ENCODE peak calls at places on chromosomes 3 and 15, in nine cellular contexts. One of them, this sample, is unnamed.

GRCh38 chr3:128463771-128464170 is 2.9 kb downstream of the DNAJB8 start:
- DNase-seq in stomach: no peak
- DNase-seq in nephron progenitor cell: no peak
- DNase-seq in kidney tubule cell: no peak
- DNase-seq in LoVo: no peak
- DNase-seq in tibial nerve: no peak
- DNase-seq in HCEC 1CT: no peak
- DNase-seq in HTR-8/SVneo: no peak
- DNase-seq in brain microvascular endothelial cell: no peak
- DNase-seq in this sample: no peak

GRCh38 chr3:54755746-54756145 is 172.1 kb downstream of the LRTM1 start:
- DNase-seq in stomach: no peak
- DNase-seq in nephron progenitor cell: no peak
- DNase-seq in kidney tubule cell: no peak
- DNase-seq in LoVo: no peak
- DNase-seq in tibial nerve: no peak
- DNase-seq in HCEC 1CT: no peak
- DNase-seq in HTR-8/SVneo: no peak
- DNase-seq in brain microvascular endothelial cell: no peak
- DNase-seq in this sample: no peak

GRCh38 chr15:39918688-39919385 is 1.2 kb downstream of the GPR176 start:
- DNase-seq in stomach: no peak
- DNase-seq in nephron progenitor cell: no peak
- DNase-seq in kidney tubule cell: peak
- DNase-seq in LoVo: no peak
- DNase-seq in tibial nerve: no peak
- DNase-seq in HCEC 1CT: peak
- DNase-seq in HTR-8/SVneo: no peak
- DNase-seq in brain microvascular endothelial cell: peak
- DNase-seq in this sample: peak

GRCh38 chr3:44554626-44555592 is at the start of gene ZKSCAN7:
- DNase-seq in stomach: peak
- DNase-seq in nephron progenitor cell: peak
- DNase-seq in kidney tubule cell: peak
- DNase-seq in LoVo: no peak
- DNase-seq in tibial nerve: no peak
- DNase-seq in HCEC 1CT: peak
- DNase-seq in HTR-8/SVneo: peak
- DNase-seq in brain microvascular endothelial cell: peak
- DNase-seq in this sample: peak

GRCh38 chr3:99172736-99173657 is 271.5 kb upstream of the DCBLD2 start:
- DNase-seq in stomach: peak
- DNase-seq in nephron progenitor cell: peak
- DNase-seq in kidney tubule cell: peak
- DNase-seq in LoVo: peak
- DNase-seq in tibial nerve: peak
- DNase-seq in HCEC 1CT: peak
- DNase-seq in HTR-8/SVneo: peak
- DNase-seq in brain microvascular endothelial cell: peak
- DNase-seq in this sample: peak

GRCh38 chr15:73362900-73363299 is 5.9 kb downstream of the HCN4 start:
- DNase-seq in stomach: no peak
- DNase-seq in nephron progenitor cell: no peak
- DNase-seq in kidney tubule cell: peak
- DNase-seq in LoVo: no peak
- DNase-seq in tibial nerve: no peak
- DNase-seq in HCEC 1CT: no peak
- DNase-seq in HTR-8/SVneo: no peak
- DNase-seq in brain microvascular endothelial cell: no peak
- DNase-seq in this sample: no peak

GRCh38 chr15:70750203-70750869 is 13.0 kb downstream of the UACA start:
- DNase-seq in stomach: no peak
- DNase-seq in nephron progenitor cell: no peak
- DNase-seq in kidney tubule cell: no peak
- DNase-seq in LoVo: no peak
- DNase-seq in tibial nerve: no peak
- DNase-seq in HCEC 1CT: no peak
- DNase-seq in HTR-8/SVneo: no peak
- DNase-seq in brain microvascular endothelial cell: no peak
- DNase-seq in this sample: no peak

GRCh38 chr3:39401983-39402382 is 4.5 kb upstream of the RPSA start:
- DNase-seq in stomach: no peak
- DNase-seq in nephron progenitor cell: no peak
- DNase-seq in kidney tubule cell: no peak
- DNase-seq in LoVo: no peak
- DNase-seq in tibial nerve: no peak
- DNase-seq in HCEC 1CT: no peak
- DNase-seq in HTR-8/SVneo: no peak
- DNase-seq in brain microvascular endothelial cell: no peak
- DNase-seq in this sample: no peak

GRCh38 chr15:90660195-90660995 is 56.8 kb upstream of the BLM start:
- DNase-seq in stomach: peak
- DNase-seq in nephron progenitor cell: no peak
- DNase-seq in kidney tubule cell: peak
- DNase-seq in LoVo: peak
- DNase-seq in tibial nerve: peak
- DNase-seq in HCEC 1CT: peak
- DNase-seq in HTR-8/SVneo: peak
- DNase-seq in brain microvascular endothelial cell: peak
- DNase-seq in this sample: peak

GRCh38 chr15:60184579-60184978 is 180.5 kb downstream of the FOXB1 start:
- DNase-seq in stomach: no peak
- DNase-seq in nephron progenitor cell: no peak
- DNase-seq in kidney tubule cell: peak
- DNase-seq in LoVo: peak
- DNase-seq in tibial nerve: no peak
- DNase-seq in HCEC 1CT: peak
- DNase-seq in HTR-8/SVneo: peak
- DNase-seq in brain microvascular endothelial cell: no peak
- DNase-seq in this sample: peak

GRCh38 chr15:78080088-78080460 is 2.6 kb upstream of the TBC1D2B start:
- DNase-seq in stomach: no peak
- DNase-seq in nephron progenitor cell: no peak
- DNase-seq in kidney tubule cell: no peak
- DNase-seq in LoVo: no peak
- DNase-seq in tibial nerve: no peak
- DNase-seq in HCEC 1CT: no peak
- DNase-seq in HTR-8/SVneo: no peak
- DNase-seq in brain microvascular endothelial cell: no peak
- DNase-seq in this sample: no peak

GRCh38 chr15:64519897-64520296 is 59.5 kb downstream of the ZNF609 start:
- DNase-seq in stomach: no peak
- DNase-seq in nephron progenitor cell: no peak
- DNase-seq in kidney tubule cell: no peak
- DNase-seq in LoVo: no peak
- DNase-seq in tibial nerve: no peak
- DNase-seq in HCEC 1CT: no peak
- DNase-seq in HTR-8/SVneo: no peak
- DNase-seq in brain microvascular endothelial cell: no peak
- DNase-seq in this sample: no peak

GRCh38 chr15:49460411-49460941 is 37.4 kb downstream of the FGF7 start:
- DNase-seq in stomach: no peak
- DNase-seq in nephron progenitor cell: no peak
- DNase-seq in kidney tubule cell: no peak
- DNase-seq in LoVo: no peak
- DNase-seq in tibial nerve: no peak
- DNase-seq in HCEC 1CT: no peak
- DNase-seq in HTR-8/SVneo: no peak
- DNase-seq in brain microvascular endothelial cell: no peak
- DNase-seq in this sample: no peak

GRCh38 chr3:25532763-25533162 is 104.7 kb downstream of the RARB start:
- DNase-seq in stomach: peak
- DNase-seq in nephron progenitor cell: peak
- DNase-seq in kidney tubule cell: peak
- DNase-seq in LoVo: no peak
- DNase-seq in tibial nerve: no peak
- DNase-seq in HCEC 1CT: no peak
- DNase-seq in HTR-8/SVneo: no peak
- DNase-seq in brain microvascular endothelial cell: peak
- DNase-seq in this sample: no peak